ENCODE peak calls at places on chromosomes 7 and 10, in seven cellular contexts. One of them, this sample, is unnamed.

GRCh38 chr7:44235582-44236332 is 35.0 kb downstream of the YKT6 start:
- DNase-seq in AG04450: no peak
- DNase-seq in brain microvascular endothelial cell: no peak
- DNase-seq in fibroblast of pulmonary artery: no peak
- DNase-seq in right atrium auricular region: no peak
- DNase-seq in thoracic aorta: no peak
- DNase-seq in keratinocyte: no peak
- DNase-seq in this sample: no peak

GRCh38 chr10:116669832-116670644 is 49.3 kb downstream of the PNLIPRP2 start:
- DNase-seq in AG04450: no peak
- DNase-seq in brain microvascular endothelial cell: no peak
- DNase-seq in fibroblast of pulmonary artery: no peak
- DNase-seq in right atrium auricular region: peak
- DNase-seq in thoracic aorta: no peak
- DNase-seq in keratinocyte: no peak
- DNase-seq in this sample: no peak

GRCh38 chr10:34727595-34728033 is 87.5 kb downstream of the PARD3 start:
- DNase-seq in AG04450: no peak
- DNase-seq in brain microvascular endothelial cell: no peak
- DNase-seq in fibroblast of pulmonary artery: peak
- DNase-seq in right atrium auricular region: no peak
- DNase-seq in thoracic aorta: no peak
- DNase-seq in keratinocyte: no peak
- DNase-seq in this sample: no peak

GRCh38 chr10:48656241-48656921 is 28.3 kb upstream of the WDFY4 start:
- DNase-seq in AG04450: peak
- DNase-seq in brain microvascular endothelial cell: peak
- DNase-seq in fibroblast of pulmonary artery: peak
- DNase-seq in right atrium auricular region: peak
- DNase-seq in thoracic aorta: peak
- DNase-seq in keratinocyte: peak
- DNase-seq in this sample: peak

GRCh38 chr10:23892296-23892695 is 316.6 kb upstream of the KIAA1217 start:
- DNase-seq in AG04450: no peak
- DNase-seq in brain microvascular endothelial cell: no peak
- DNase-seq in fibroblast of pulmonary artery: no peak
- DNase-seq in right atrium auricular region: no peak
- DNase-seq in thoracic aorta: no peak
- DNase-seq in keratinocyte: no peak
- DNase-seq in this sample: no peak

GRCh38 chr10:99880071-99880835 is 97.8 kb downstream of the ABCC2 start:
- DNase-seq in AG04450: no peak
- DNase-seq in brain microvascular endothelial cell: peak
- DNase-seq in fibroblast of pulmonary artery: no peak
- DNase-seq in right atrium auricular region: no peak
- DNase-seq in thoracic aorta: no peak
- DNase-seq in keratinocyte: no peak
- DNase-seq in this sample: no peak

GRCh38 chr7:112414855-112415490 is 35.3 kb upstream of the IFRD1 start:
- DNase-seq in AG04450: no peak
- DNase-seq in brain microvascular endothelial cell: peak
- DNase-seq in fibroblast of pulmonary artery: peak
- DNase-seq in right atrium auricular region: no peak
- DNase-seq in thoracic aorta: no peak
- DNase-seq in keratinocyte: no peak
- DNase-seq in this sample: no peak

GRCh38 chr10:124849111-124849773 is 47.6 kb downstream of the ABRAXAS2 start:
- DNase-seq in AG04450: no peak
- DNase-seq in brain microvascular endothelial cell: no peak
- DNase-seq in fibroblast of pulmonary artery: no peak
- DNase-seq in right atrium auricular region: no peak
- DNase-seq in thoracic aorta: no peak
- DNase-seq in keratinocyte: no peak
- DNase-seq in this sample: no peak

GRCh38 chr7:46123-46829 is 146.1 kb upstream of the FAM20C start:
- DNase-seq in AG04450: no peak
- DNase-seq in brain microvascular endothelial cell: no peak
- DNase-seq in fibroblast of pulmonary artery: no peak
- DNase-seq in right atrium auricular region: peak
- DNase-seq in thoracic aorta: no peak
- DNase-seq in keratinocyte: no peak
- DNase-seq in this sample: no peak

GRCh38 chr10:132142396-132143161 is 44.2 kb upstream of the DPYSL4 start:
- DNase-seq in AG04450: no peak
- DNase-seq in brain microvascular endothelial cell: no peak
- DNase-seq in fibroblast of pulmonary artery: peak
- DNase-seq in right atrium auricular region: no peak
- DNase-seq in thoracic aorta: no peak
- DNase-seq in keratinocyte: no peak
- DNase-seq in this sample: no peak

GRCh38 chr7:112877671-112878460 is 87.7 kb upstream of the TMEM168 start:
- DNase-seq in AG04450: no peak
- DNase-seq in brain microvascular endothelial cell: no peak
- DNase-seq in fibroblast of pulmonary artery: peak
- DNase-seq in right atrium auricular region: no peak
- DNase-seq in thoracic aorta: no peak
- DNase-seq in keratinocyte: no peak
- DNase-seq in this sample: no peak

GRCh38 chr10:132575320-132576201 is 38.0 kb downstream of the INPP5A start:
- DNase-seq in AG04450: peak
- DNase-seq in brain microvascular endothelial cell: peak
- DNase-seq in fibroblast of pulmonary artery: peak
- DNase-seq in right atrium auricular region: peak
- DNase-seq in thoracic aorta: no peak
- DNase-seq in keratinocyte: no peak
- DNase-seq in this sample: peak

GRCh38 chr7:100567751-100568175 is 5.9 kb downstream of the SAP25 start:
- DNase-seq in AG04450: no peak
- DNase-seq in brain microvascular endothelial cell: no peak
- DNase-seq in fibroblast of pulmonary artery: no peak
- DNase-seq in right atrium auricular region: no peak
- DNase-seq in thoracic aorta: no peak
- DNase-seq in keratinocyte: no peak
- DNase-seq in this sample: no peak

GRCh38 chr7:26090927-26091519 is 61.0 kb upstream of the NFE2L3 start:
- DNase-seq in AG04450: peak
- DNase-seq in brain microvascular endothelial cell: peak
- DNase-seq in fibroblast of pulmonary artery: peak
- DNase-seq in right atrium auricular region: no peak
- DNase-seq in thoracic aorta: no peak
- DNase-seq in keratinocyte: no peak
- DNase-seq in this sample: peak

GRCh38 chr10:104480797-104481196 is 127.2 kb downstream of the CFAP58 start:
- DNase-seq in AG04450: no peak
- DNase-seq in brain microvascular endothelial cell: no peak
- DNase-seq in fibroblast of pulmonary artery: no peak
- DNase-seq in right atrium auricular region: no peak
- DNase-seq in thoracic aorta: no peak
- DNase-seq in keratinocyte: no peak
- DNase-seq in this sample: no peak

GRCh38 chr10:104486803-104487202 is 133.2 kb downstream of the CFAP58 start:
- DNase-seq in AG04450: no peak
- DNase-seq in brain microvascular endothelial cell: no peak
- DNase-seq in fibroblast of pulmonary artery: no peak
- DNase-seq in right atrium auricular region: no peak
- DNase-seq in thoracic aorta: no peak
- DNase-seq in keratinocyte: no peak
- DNase-seq in this sample: no peak

GRCh38 chr10:104483582-104483981 is 129.9 kb downstream of the CFAP58 start:
- DNase-seq in AG04450: no peak
- DNase-seq in brain microvascular endothelial cell: no peak
- DNase-seq in fibroblast of pulmonary artery: no peak
- DNase-seq in right atrium auricular region: no peak
- DNase-seq in thoracic aorta: no peak
- DNase-seq in keratinocyte: no peak
- DNase-seq in this sample: no peak

GRCh38 chr10:104488046-104488832 is 134.6 kb downstream of the CFAP58 start:
- DNase-seq in AG04450: no peak
- DNase-seq in brain microvascular endothelial cell: no peak
- DNase-seq in fibroblast of pulmonary artery: no peak
- DNase-seq in right atrium auricular region: no peak
- DNase-seq in thoracic aorta: no peak
- DNase-seq in keratinocyte: no peak
- DNase-seq in this sample: no peak

DNA sequence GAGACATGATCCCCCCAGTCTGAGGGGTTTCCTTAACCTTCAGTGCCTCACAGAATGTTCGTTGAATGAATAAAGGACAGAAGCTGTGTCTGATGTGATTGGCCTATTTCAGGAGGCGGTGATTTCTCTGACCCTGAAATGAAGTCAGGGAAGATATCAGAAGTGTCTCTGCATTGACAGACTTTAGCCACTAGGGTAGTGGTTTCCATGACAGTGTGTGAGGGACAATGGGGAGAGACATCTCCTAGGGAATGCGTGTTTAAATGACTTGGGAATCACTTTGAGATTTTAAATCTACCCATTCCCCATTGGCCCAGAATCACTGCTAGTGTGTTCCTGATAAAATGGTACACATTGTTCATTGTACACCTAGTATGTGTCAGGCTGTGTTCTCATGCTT is 132.0 kb downstream of the CFAP58 start:
- DNase-seq in AG04450: no peak
- DNase-seq in brain microvascular endothelial cell: no peak
- DNase-seq in fibroblast of pulmonary artery: no peak
- DNase-seq in right atrium auricular region: no peak
- DNase-seq in thoracic aorta: no peak
- DNase-seq in keratinocyte: no peak
- DNase-seq in this sample: no peak
- TF ChIP-seq CTCF in AG04450: no peak
- TF ChIP-seq CTCF in brain microvascular endothelial cell: peak
- TF ChIP-seq CTCF in fibroblast of pulmonary artery: no peak
- TF ChIP-seq CTCF in right atrium auricular region: no peak
- TF ChIP-seq CTCF in thoracic aorta: no peak
- TF ChIP-seq CTCF in keratinocyte: peak
- TF ChIP-seq CTCF in this sample: no peak

GRCh38 chr7:75905785-75906604 is 9.0 kb upstream of the POR start:
- DNase-seq in AG04450: no peak
- DNase-seq in brain microvascular endothelial cell: peak
- DNase-seq in fibroblast of pulmonary artery: peak
- DNase-seq in right atrium auricular region: peak
- DNase-seq in thoracic aorta: peak
- DNase-seq in keratinocyte: no peak
- DNase-seq in this sample: peak
- TF ChIP-seq CTCF in AG04450: no peak
- TF ChIP-seq CTCF in brain microvascular endothelial cell: no peak
- TF ChIP-seq CTCF in fibroblast of pulmonary artery: no peak
- TF ChIP-seq CTCF in right atrium auricular region: no peak
- TF ChIP-seq CTCF in thoracic aorta: no peak
- TF ChIP-seq CTCF in keratinocyte: no peak
- TF ChIP-seq CTCF in this sample: no peak

DNA sequence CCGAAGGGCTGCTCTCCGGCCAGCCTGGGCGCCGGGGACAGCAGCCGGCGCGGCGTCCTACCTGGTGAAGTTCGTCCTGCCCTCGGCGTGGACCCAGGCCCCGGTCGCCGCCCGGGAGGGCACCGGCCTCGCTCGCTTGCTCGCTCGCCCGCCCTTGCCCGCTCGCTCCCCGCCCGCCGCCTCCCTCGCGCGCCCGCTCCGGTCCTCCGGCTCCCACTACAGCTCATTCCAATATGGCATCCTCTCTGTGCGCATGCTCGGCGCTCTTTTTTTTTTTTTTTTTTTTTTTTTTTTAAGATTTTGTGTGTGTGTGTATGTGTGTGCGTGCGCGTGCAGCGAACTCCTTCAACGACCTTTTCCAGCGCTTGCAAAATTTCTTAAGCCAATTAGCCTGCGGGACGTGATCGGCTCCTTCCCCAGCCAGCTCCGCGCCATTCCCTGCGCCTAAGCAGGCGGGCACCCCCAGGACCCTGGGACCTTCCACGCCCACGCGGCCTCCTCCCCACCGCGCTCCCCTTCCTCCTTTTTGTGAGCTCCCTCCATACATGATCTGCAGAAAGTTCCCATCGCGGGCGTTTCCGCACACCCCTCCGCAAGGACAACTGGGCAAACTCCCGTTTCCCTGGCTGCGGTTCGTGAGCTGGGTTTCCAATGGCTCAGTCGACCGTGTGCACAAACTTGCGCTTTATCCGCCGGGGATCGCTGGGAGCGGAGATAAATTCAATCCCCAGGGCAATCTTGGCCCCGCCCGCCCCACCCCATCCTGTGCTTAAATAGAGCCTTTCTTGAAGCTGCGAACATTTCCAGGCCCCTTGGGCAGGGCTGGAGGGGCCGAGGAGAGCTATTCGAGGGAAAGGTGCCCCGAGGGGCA is at the start of gene SFMBT2:
- DNase-seq in AG04450: peak
- DNase-seq in brain microvascular endothelial cell: peak
- DNase-seq in fibroblast of pulmonary artery: peak
- DNase-seq in right atrium auricular region: no peak
- DNase-seq in thoracic aorta: no peak
- DNase-seq in keratinocyte: peak
- DNase-seq in this sample: no peak
- TF ChIP-seq CTCF in AG04450: peak
- TF ChIP-seq CTCF in brain microvascular endothelial cell: peak
- TF ChIP-seq CTCF in fibroblast of pulmonary artery: peak
- TF ChIP-seq CTCF in right atrium auricular region: peak
- TF ChIP-seq CTCF in thoracic aorta: no peak
- TF ChIP-seq CTCF in keratinocyte: no peak
- TF ChIP-seq CTCF in this sample: no peak

GRCh38 chr10:69948261-69948660 is 104.4 kb upstream of the MACROH2A2 start:
- DNase-seq in AG04450: no peak
- DNase-seq in brain microvascular endothelial cell: no peak
- DNase-seq in fibroblast of pulmonary artery: no peak
- DNase-seq in right atrium auricular region: no peak
- DNase-seq in thoracic aorta: no peak
- DNase-seq in keratinocyte: no peak
- DNase-seq in this sample: no peak
- TF ChIP-seq CTCF in AG04450: no peak
- TF ChIP-seq CTCF in brain microvascular endothelial cell: no peak
- TF ChIP-seq CTCF in fibroblast of pulmonary artery: no peak
- TF ChIP-seq CTCF in right atrium auricular region: no peak
- TF ChIP-seq CTCF in thoracic aorta: no peak
- TF ChIP-seq CTCF in keratinocyte: no peak
- TF ChIP-seq CTCF in this sample: no peak